ENCODE peak calls at places on chromosomes 12 and 14, in six cellular contexts. I is heart left ventricle, P is transverse colon, Y is tibial artery, C is tibial nerve, S is foreskin keratinocyte. H is an unnamed sample.

GRCh38 chr12:97968641-97969171 is 506.1 kb downstream of the RMST start:
- DNase-seq in C (no peak), I (no peak), Y (no peak), P (no peak), S (no peak), H (no peak)

GRCh38 chr14:80059041-80059440 is 152.3 kb downstream of the DIO2 start:
- DNase-seq in Y (no peak), S (no peak), C (no peak), I (no peak), P (no peak), H (no peak)

GRCh38 chr12:63362801-63363200 is 211.8 kb upstream of the AVPR1A start:
- DNase-seq in P (no peak), Y (no peak), S (peak), C (no peak), I (no peak), H (no peak)

GRCh38 chr14:92309968-92310367 is 13.0 kb upstream of the SLC24A4 start:
- DNase-seq in C (no peak), I (no peak), S (no peak), P (no peak), Y (no peak), H (no peak)

GRCh38 chr12:106282457-106283097 is 20.0 kb upstream of the TCP11L2 start:
- DNase-seq in C (no peak), S (peak), P (peak), Y (no peak), I (no peak), H (no peak)

GRCh38 chr12:83700858-83701257 is 1014.2 kb downstream of the TMTC2 start:
- DNase-seq in C (no peak), S (peak), I (no peak), Y (no peak), P (no peak), H (no peak)

GRCh38 chr14:67358914-67359313 is 690 bp downstream of the ATP6V1D start:
- DNase-seq in Y (no peak), S (peak), I (no peak), P (no peak), C (no peak), H (no peak)

GRCh38 chr12:60106207-60106606 is 510.4 kb downstream of the SLC16A7 start:
- DNase-seq in P (no peak), C (no peak), I (no peak), Y (no peak), S (no peak), H (no peak)

GRCh38 chr12:4169959-4170358 is 103.6 kb upstream of the CCND2 start:
- DNase-seq in S (no peak), C (no peak), I (no peak), Y (no peak), P (no peak), H (no peak)

GRCh38 chr14:92926180-92926845 is 3.4 kb downstream of the CHGA start:
- DNase-seq in I (no peak), Y (no peak), S (peak), C (no peak), P (no peak), H (no peak)

GRCh38 chr12:104694711-104695110 is 238.0 kb downstream of the CHST11 start:
- DNase-seq in I (no peak), S (no peak), Y (peak), C (no peak), P (no peak), H (no peak)

GRCh38 chr12:104692335-104693218 is 235.8 kb downstream of the CHST11 start:
- DNase-seq in Y (peak), I (no peak), C (no peak), P (no peak), S (no peak), H (no peak)

GRCh38 chr12:104693493-104693892 is 236.7 kb downstream of the CHST11 start:
- DNase-seq in I (no peak), P (no peak), S (no peak), C (no peak), Y (peak), H (no peak)

GRCh38 chr12:104695453-104696148 is 238.9 kb downstream of the CHST11 start:
- DNase-seq in I (no peak), Y (peak), S (no peak), C (no peak), P (peak), H (no peak)

DNA sequence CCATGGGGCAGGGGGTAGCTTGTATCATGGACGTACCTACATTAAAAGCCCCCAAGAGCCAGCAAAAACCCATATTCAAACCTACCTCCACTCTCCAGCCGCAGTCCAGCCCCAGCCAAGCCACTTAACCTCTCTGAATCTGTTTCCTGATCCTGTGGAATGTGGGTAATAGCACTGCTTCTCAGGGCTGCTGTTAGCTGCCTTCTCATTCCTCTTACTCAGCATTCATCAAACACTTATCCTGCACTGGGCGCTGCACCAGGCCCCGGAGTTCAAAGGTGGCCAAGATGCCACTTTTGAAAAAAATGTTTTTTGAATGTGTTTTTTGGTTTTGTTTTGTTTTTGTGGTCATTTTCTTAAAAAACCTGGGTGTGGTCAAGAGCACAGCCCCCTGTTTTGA is 237.4 kb downstream of the CHST11 start:
- DNase-seq in C (no peak), I (no peak), S (no peak), Y (peak), P (no peak), H (no peak)
- H3K27ac ChIP-seq in C (no peak), I (no peak), S (no peak), Y (no peak), P (no peak), H (no peak)

DNA sequence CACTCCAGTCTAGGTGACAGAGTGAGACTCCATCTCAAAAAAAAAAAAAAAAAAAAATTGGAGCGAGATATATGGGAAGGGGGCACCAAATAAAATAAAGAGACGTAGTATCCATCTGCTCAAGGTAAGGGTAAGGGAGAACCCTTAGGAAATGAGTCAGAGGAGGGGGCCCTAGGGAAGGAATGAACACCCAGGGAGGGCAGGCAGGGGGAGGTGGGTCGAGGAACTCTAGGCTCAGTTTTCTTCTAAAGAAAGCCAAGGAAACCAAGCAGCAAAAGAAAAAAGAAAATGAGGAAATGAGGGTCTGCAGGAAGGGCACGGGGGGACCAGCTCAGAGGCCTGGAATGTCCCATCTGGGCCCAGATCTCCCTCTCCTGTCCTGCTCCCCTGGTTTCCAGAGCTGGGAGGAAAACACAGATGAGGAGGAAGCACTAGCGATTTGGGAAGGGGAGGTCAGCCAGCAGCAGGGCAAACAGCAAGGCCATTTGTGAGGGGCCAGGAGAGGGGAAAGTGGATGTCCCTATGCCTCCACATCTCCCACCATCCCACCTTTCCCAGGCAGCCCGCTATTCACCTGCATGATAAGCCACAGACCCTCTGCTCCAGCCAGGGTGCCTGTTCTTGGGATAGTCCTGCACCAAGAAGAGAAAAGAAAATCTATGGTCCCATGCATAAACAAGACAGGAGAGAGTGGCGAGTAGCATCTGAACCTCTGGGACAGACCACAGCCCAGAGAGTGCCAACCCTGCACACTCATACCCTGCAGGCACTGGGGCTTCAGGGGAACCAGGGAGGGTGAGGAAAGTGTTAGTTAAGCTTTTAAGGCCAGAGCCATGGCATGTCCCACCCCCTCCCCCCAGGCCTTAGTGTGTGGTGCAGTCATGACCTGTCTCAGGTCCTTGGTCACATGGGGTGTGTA is 11.9 kb downstream of the SPRYD3 start:
- DNase-seq in C (no peak), S (no peak), Y (peak), I (no peak), P (no peak), H (no peak)
- H3K27ac ChIP-seq in C (peak), S (no peak), Y (peak), I (no peak), P (no peak), H (peak)

GRCh38 chr14:25896777-25897176 is 701.1 kb downstream of the NOVA1 start:
- DNase-seq in P (no peak), S (no peak), Y (no peak), I (no peak), C (no peak), H (no peak)
- H3K27ac ChIP-seq in P (no peak), S (no peak), Y (no peak), I (no peak), C (no peak), H (no peak)

DNA sequence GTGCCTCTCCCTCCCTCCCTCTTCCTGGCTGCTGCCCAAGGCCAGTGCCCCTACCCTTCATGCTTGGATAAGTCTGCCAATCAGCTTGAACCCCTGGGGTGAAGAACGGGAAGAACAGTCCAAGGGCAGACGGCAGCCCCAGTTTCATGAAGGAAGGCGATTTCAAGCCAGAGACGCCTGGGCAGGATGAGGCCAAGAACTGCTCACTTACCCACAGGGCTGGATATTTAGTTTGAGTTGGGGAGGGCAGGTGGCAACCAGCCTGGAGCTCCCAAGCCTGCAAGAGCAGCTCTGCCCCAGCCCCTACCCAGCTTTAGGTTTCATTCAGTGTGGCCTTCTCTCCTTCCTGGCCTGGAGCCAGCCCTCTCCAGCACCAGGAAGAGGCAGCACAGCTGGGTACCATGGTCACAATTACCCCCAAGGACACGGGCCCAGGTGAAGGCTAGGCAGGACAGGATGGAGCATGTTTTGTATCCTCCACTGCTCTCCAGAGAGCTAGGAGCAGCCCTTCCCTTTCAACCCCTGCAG is 35.9 kb upstream of the LTBP2 start:
- DNase-seq in C (no peak), I (no peak), Y (peak), P (no peak), S (peak), H (no peak)
- H3K27ac ChIP-seq in C (no peak), I (no peak), Y (peak), P (no peak), S (no peak), H (peak)

GRCh38 chr14:61838661-61839060 is 76.4 kb downstream of the SNAPC1 start:
- DNase-seq in Y (no peak), C (no peak), I (no peak), S (no peak), P (no peak), H (no peak)
- H3K27ac ChIP-seq in Y (no peak), C (no peak), I (no peak), S (no peak), P (no peak), H (no peak)

GRCh38 chr12:54158581-54158980 is 30.2 kb downstream of the SMUG1 start:
- DNase-seq in P (no peak), S (no peak), C (no peak), I (no peak), Y (no peak), H (no peak)

GRCh38 chr12:54159140-54159539 is 29.6 kb downstream of the SMUG1 start:
- DNase-seq in Y (no peak), C (no peak), I (no peak), S (peak), P (no peak), H (no peak)

GRCh38 chr12:54160807-54161480 is 27.8 kb downstream of the SMUG1 start:
- DNase-seq in S (no peak), P (no peak), Y (no peak), I (no peak), C (no peak), H (no peak)

GRCh38 chr12:54160050-54160449 is 28.7 kb downstream of the SMUG1 start:
- DNase-seq in P (no peak), C (no peak), I (no peak), Y (no peak), S (no peak), H (no peak)

DNA sequence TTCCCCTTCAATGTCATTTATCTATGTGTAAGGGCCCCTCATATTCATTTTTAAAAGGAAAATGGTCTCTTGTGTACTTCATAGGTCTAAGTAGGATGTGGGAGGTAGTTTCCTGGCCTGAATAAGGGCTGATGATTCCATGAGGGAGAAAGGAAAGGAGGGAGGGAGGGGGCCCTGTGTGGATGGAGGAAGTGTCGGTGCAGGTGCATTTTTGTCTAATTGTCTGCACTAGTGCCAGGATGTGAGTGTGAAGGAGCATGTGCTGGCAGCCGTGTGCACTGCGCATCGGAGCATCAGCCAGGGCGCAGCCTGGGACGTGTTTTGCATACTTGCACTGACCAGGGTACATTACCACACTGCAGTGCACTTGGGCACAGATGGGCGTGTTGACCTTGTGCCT is 29.2 kb downstream of the SMUG1 start:
- DNase-seq in C (no peak), P (no peak), S (no peak), I (no peak), Y (no peak), H (no peak)
- H3K27ac ChIP-seq in C (no peak), P (no peak), S (no peak), I (no peak), Y (no peak), H (no peak)

GRCh38 chr12:12432373-12432772 is 75.5 kb downstream of the BORCS5 start:
- DNase-seq in S (peak), Y (no peak), I (no peak), P (no peak), C (no peak), H (no peak)

GRCh38 chr12:12436831-12437345 is 80.0 kb downstream of the BORCS5 start:
- DNase-seq in S (no peak), C (no peak), I (no peak), Y (no peak), P (no peak), H (no peak)

GRCh38 chr12:12428961-12429657 is 72.2 kb downstream of the BORCS5 start:
- DNase-seq in P (no peak), Y (no peak), C (no peak), I (no peak), S (peak), H (peak)

GRCh38 chr12:12428047-12428446 is 71.2 kb downstream of the BORCS5 start:
- DNase-seq in C (no peak), I (no peak), P (no peak), Y (no peak), S (no peak), H (no peak)

DNA sequence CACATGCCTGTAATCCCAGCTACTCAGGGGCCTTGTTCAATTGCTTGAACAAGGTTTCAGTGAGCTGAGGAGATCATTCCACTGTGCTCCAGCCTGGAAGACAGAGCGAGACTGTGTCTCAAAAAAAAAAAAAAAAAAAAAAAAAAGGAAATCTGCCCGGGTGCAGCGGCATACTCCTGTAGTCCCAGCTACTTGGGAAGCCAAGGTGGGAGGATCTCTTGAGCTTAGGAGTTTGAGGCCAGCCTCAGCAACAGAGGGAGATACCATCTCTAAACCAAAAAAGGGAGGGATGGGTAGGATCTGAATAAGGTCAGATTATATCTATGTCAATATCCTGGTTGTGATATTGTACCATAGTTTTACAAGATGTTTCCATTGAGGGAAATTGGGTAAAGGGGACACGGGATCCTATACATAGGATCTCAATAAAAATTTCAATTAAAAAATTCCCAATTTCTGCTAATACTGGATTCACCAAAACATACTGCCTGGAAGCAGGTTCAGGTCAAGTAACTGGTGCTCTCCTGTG is 76.4 kb downstream of the BORCS5 start:
- DNase-seq in I (no peak), S (no peak), C (no peak), P (no peak), Y (no peak), H (no peak)
- H3K27ac ChIP-seq in I (no peak), S (no peak), C (no peak), P (no peak), Y (no peak), H (peak)

DNA sequence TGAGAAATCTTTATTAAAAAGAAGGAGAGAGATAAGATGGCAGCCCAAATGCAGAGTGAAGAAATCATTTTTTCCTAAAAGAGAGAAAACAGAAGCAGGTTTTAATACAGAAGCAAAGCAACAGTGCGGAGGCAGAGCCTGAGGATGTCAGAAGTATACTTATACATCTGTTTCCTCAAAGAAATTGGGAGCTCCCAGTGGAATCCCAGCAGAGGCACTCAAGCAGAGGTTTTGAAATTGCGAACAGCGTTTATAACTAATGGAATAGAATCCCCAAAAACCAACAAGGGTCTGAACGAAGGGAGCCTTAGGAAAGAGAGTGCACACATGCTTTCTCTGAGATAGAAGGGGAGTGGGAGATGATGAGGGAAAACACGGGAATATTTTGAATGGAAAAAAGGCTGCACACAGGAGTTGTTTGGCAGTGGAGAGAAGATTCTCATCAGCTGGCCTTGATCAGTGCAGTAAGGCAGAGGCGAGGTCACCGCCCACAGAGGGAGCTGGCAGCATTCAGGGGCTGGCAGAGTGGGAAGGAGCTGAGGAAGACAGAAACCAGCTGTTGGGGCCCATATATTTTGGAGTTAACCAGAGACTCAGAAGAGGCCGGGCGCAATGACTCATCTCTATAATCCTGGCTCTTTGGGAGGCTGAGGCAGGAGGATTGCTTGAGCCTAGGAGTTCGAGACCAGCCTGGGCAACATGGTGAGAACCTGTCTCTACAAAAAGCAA is 17.5 kb downstream of the SMCO2 start:
- DNase-seq in C (no peak), Y (no peak), S (no peak), P (no peak), I (peak), H (no peak)
- H3K27ac ChIP-seq in C (no peak), Y (no peak), S (no peak), P (no peak), I (peak), H (no peak)

GRCh38 chr12:125065753-125066570 is 727 bp downstream of the AACS start:
- DNase-seq in S (no peak), I (no peak), P (no peak), C (no peak), Y (no peak), H (no peak)
- H3K27ac ChIP-seq in S (peak), I (peak), P (peak), C (peak), Y (peak), H (peak)

GRCh38 chr12:119157528-119157927 is 21.2 kb upstream of the HSPB8 start:
- DNase-seq in I (peak), Y (no peak), P (no peak), S (no peak), C (no peak), H (no peak)
- H3K27ac ChIP-seq in I (peak), Y (peak), P (no peak), S (no peak), C (peak), H (no peak)